ENCODE peak calls at places on chromosomes 11 and 22, in five cellular contexts. H is left lung, B is spleen, L is IMR-90, X is GM23248. R is an unnamed sample.
A peak's percentile ranks its signal among the peaks of the same experiment; 100 is the strongest.

GRCh38 chr11:69213315-69213714 is 57.6 kb downstream of the SMIM38 start:
- DNase-seq in L (peak; percentile 32), H (no peak), B (no peak), X (no peak), R (no peak)

GRCh38 chr11:69788956-69789355 is 13.8 kb upstream of the FGF4 start:
- DNase-seq in X (no peak), B (no peak), H (no peak), L (no peak), R (no peak)

GRCh38 chr11:134021326-134021725 is 47.5 kb upstream of the JAM3 start:
- DNase-seq in X (no peak), L (no peak), B (no peak), H (no peak), R (no peak)

GRCh38 chr11:76735841-76736240 is 47.3 kb upstream of the TSKU start:
- DNase-seq in H (no peak), X (no peak), L (no peak), B (no peak), R (no peak)

GRCh38 chr22:25153961-25154685 is 45.5 kb upstream of the CRYBB3 start:
- DNase-seq in X (peak; percentile 65), H (peak; percentile 78), B (no peak), L (no peak), R (no peak)

GRCh38 chr11:40998888-40999287 is 460.6 kb downstream of the LRRC4C start:
- DNase-seq in B (no peak), L (no peak), H (no peak), X (no peak), R (no peak)

GRCh38 chr11:59957094-59957493 is 6.7 kb upstream of the OOSP4A start:
- DNase-seq in B (no peak), L (no peak), H (no peak), X (peak; percentile 7), R (no peak)

GRCh38 chr11:31045335-31045734 is 324.2 kb downstream of the DCDC1 start:
- DNase-seq in X (peak; percentile 49), L (no peak), B (no peak), H (no peak), R (no peak)

GRCh38 chr11:68840661-68841653 is 759 bp downstream of the CPT1A start:
- DNase-seq in B (peak; percentile 93), L (peak; percentile 31), H (peak; percentile 74), X (peak; percentile 76), R (peak; percentile 57)

GRCh38 chr11:131827440-131827839 is 457.0 kb downstream of the NTM start:
- DNase-seq in H (no peak), B (no peak), L (no peak), X (no peak), R (no peak)

GRCh38 chr11:75597636-75598035 is 35.6 kb downstream of the SERPINH1 start:
- DNase-seq in H (no peak), X (peak; percentile 36), B (no peak), L (no peak), R (peak; percentile 18)

GRCh38 chr11:62508336-62509058 is 38.1 kb downstream of the AHNAK start:
- DNase-seq in X (peak; percentile 91), L (peak; percentile 36), H (peak; percentile 79), B (peak; percentile 81), R (peak; percentile 38)

GRCh38 chr11:16883179-16883578 is 131.0 kb downstream of the PLEKHA7 start:
- DNase-seq in H (no peak), B (no peak), L (no peak), X (no peak), R (no peak)

GRCh38 chr11:55655096-55655495 is 6.9 kb upstream of the OR4C6 start:
- DNase-seq in X (no peak), H (no peak), B (no peak), L (no peak), R (no peak)

GRCh38 chr11:56624661-56625110 is 10.0 kb upstream of the OR5M1 start:
- DNase-seq in B (no peak), H (no peak), L (peak; percentile 34), X (peak; percentile 89), R (peak; percentile 39)

GRCh38 chr22:37169412-37169811 is 18.6 kb downstream of the C1QTNF6 start:
- DNase-seq in H (peak; percentile 13), X (no peak), L (no peak), B (peak; percentile 40), R (no peak)

GRCh38 chr11:4643682-4644081 is at the start of gene OR51E1:
- DNase-seq in X (no peak), H (no peak), L (no peak), B (no peak), R (no peak)

GRCh38 chr22:42901790-42902508 is 44.9 kb upstream of the ARFGAP3 start:
- DNase-seq in H (no peak), L (no peak), B (no peak), X (no peak), R (no peak)

GRCh38 chr11:93169950-93170561 is 27.7 kb downstream of the SLC36A4 start:
- DNase-seq in X (peak; percentile 55), L (peak; percentile 62), H (no peak), B (no peak), R (peak; percentile 35)

GRCh38 chr22:30875481-30876215 is 92.9 kb downstream of the MORC2 start:
- DNase-seq in X (peak; percentile 3), H (peak; percentile 19), B (peak; percentile 54), L (no peak), R (no peak)

GRCh38 chr11:130480166-130480565 is 31.7 kb downstream of the ADAMTS15 start:
- DNase-seq in B (no peak), X (peak; percentile 50), L (peak; percentile 86), H (no peak), R (no peak)

GRCh38 chr11:36352919-36353318 is 56.8 kb downstream of the PRR5L start:
- DNase-seq in B (no peak), L (no peak), H (no peak), X (no peak), R (no peak)

GRCh38 chr11:99020324-99021225 is at the start of gene CNTN5:
- DNase-seq in X (peak; percentile 22), B (no peak), H (no peak), L (peak; percentile 5), R (peak; percentile 91)

GRCh38 chr22:48037618-48038017 is 1275.2 kb downstream of the TBC1D22A start:
- DNase-seq in H (no peak), B (no peak), L (no peak), X (no peak), R (no peak)

GRCh38 chr11:76385903-76386302 is 4.8 kb downstream of the GVQW3 start:
- DNase-seq in X (no peak), B (no peak), L (peak; percentile 20), H (no peak), R (no peak)

GRCh38 chr11:85647078-85647477 is 689 bp upstream of the TMEM126A start:
- DNase-seq in X (peak; percentile 34), B (no peak), H (no peak), L (no peak), R (no peak)
- H3K27ac ChIP-seq in X (peak overlapping the region; percentile 64), B (peak overlapping the region; percentile 88), H (peak overlapping the region; percentile 37), L (no peak overlapping the region), R (peak overlapping the region; percentile 73)

GRCh38 chr22:28115426-28115825 is 196.4 kb upstream of the PITPNB start:
- DNase-seq in H (no peak), L (no peak), B (no peak), X (peak; percentile 30), R (no peak)

GRCh38 chr22:28116261-28116673 is 197.2 kb upstream of the PITPNB start:
- DNase-seq in H (no peak), X (peak; percentile 97), B (no peak), L (peak; percentile 90), R (no peak)

GRCh38 chr22:28123989-28124766 is 205.1 kb upstream of the PITPNB start:
- DNase-seq in X (peak; percentile 27), L (no peak), B (no peak), H (no peak), R (no peak)

GRCh38 chr22:28118957-28119631 is 200.0 kb upstream of the PITPNB start:
- DNase-seq in L (no peak), X (no peak), B (no peak), H (no peak), R (no peak)
- H3K4me1 ChIP-seq in L (peaks cover 17% of the 10 kb centered on the region), X (peaks cover 47% of the 10 kb centered on the region), B (no peaks in the 10 kb centered on the region), H (no peaks in the 10 kb centered on the region), R (no peaks in the 10 kb centered on the region)

GRCh38 chr11:1041471-1041870 is 5.0 kb upstream of the MUC6 start:
- DNase-seq in L (no peak), X (no peak), B (peak; percentile 23), H (no peak), R (no peak)
- H3K27ac ChIP-seq in L (no peak overlapping the region), X (no peak overlapping the region), B (no peak overlapping the region), H (no peak overlapping the region), R (no peak overlapping the region)

GRCh38 chr22:23822101-23822671 is 16.6 kb downstream of the DERL3 start:
- DNase-seq in H (no peak), X (no peak), B (peak; percentile 66), L (no peak), R (no peak)
- H3K4me1 ChIP-seq in H (no peaks in the 10 kb centered on the region), X (peaks cover 12% of the 10 kb centered on the region), B (peaks cover 33% of the 10 kb centered on the region), L (peaks cover 7% of the 10 kb centered on the region), R (peaks cover 6% of the 10 kb centered on the region)

GRCh38 chr22:47019012-47019790 is 256.8 kb downstream of the TBC1D22A start:
- DNase-seq in L (no peak), H (no peak), B (no peak), X (no peak), R (no peak)

GRCh38 chr22:47018010-47018910 is 255.8 kb downstream of the TBC1D22A start:
- DNase-seq in X (no peak), L (no peak), H (no peak), B (no peak), R (no peak)

GRCh38 chr22:47021371-47022074 is 259.1 kb downstream of the TBC1D22A start:
- DNase-seq in L (no peak), B (no peak), H (no peak), X (no peak), R (no peak)

GRCh38 chr22:47022075-47022473 is 259.6 kb downstream of the TBC1D22A start:
- DNase-seq in X (peak; percentile 13), B (no peak), H (no peak), L (peak; percentile 22), R (no peak)

DNA sequence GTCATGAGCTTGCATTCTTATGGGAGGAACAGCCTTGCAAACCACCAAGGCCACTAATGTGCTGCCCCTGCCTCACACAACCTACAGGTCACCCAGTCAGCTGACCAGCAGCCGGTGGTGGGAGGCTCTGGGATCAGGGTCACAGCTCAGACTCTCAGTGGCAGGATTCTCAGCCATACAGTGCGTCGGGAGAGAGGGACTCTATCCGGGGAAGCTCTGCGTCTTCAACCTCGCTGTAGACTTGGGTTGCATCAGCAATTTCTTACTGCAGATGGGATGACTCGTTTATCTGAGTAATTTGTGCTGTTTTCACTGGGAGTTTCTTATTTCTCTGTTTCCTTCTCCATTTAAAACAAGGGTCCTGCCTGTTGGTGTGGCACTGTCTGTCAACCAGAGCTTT is 257.7 kb downstream of the TBC1D22A start:
- DNase-seq in L (peak; percentile 53), X (peak; percentile 57), B (no peak), H (no peak), R (no peak)
- H3K27ac ChIP-seq in L (no peak overlapping the region), X (no peak overlapping the region), B (no peak overlapping the region), H (no peak overlapping the region), R (no peak overlapping the region)

R was measured in MM.1S.